ENCODE peak calls at places on chromosomes 11 and 22, in ten cellular contexts. V is endothelial cell, G is uterus, E is neural crest cell, J is coronary artery, I is prostate gland, D is nephron progenitor cell, L is WTC11, T is ovary, S is astrocyte of the cerebellum. K is an unnamed sample.

GRCh38 chr11:3989891-3990290 is 104.7 kb upstream of the RRM1 start:
- DNase-seq in G (no peak), L (no peak), J (no peak), I (no peak), V (no peak), S (no peak), T (no peak), D (no peak), E (no peak), K (no peak)

GRCh38 chr11:12827929-12828812 is 153.9 kb downstream of the TEAD1 start:
- DNase-seq in T (no peak), E (no peak), J (no peak), L (no peak), D (peak), G (no peak), I (peak), V (peak), S (peak), K (peak)

GRCh38 chr11:119337581-119338317 is 2.9 kb downstream of the C1QTNF5 start:
- DNase-seq in G (peak), E (no peak), T (no peak), S (peak), D (peak), L (peak), V (no peak), I (no peak), J (peak), K (peak)

GRCh38 chr11:58965246-58965985 is 26.1 kb downstream of the GLYATL1 start:
- DNase-seq in L (no peak), T (no peak), V (no peak), J (no peak), S (no peak), G (no peak), I (no peak), D (no peak), E (no peak), K (no peak)

GRCh38 chr22:33923660-33924246 is 3.5 kb upstream of the LARGE1 start:
- DNase-seq in E (peak), V (peak), S (peak), L (peak), G (peak), T (peak), J (no peak), D (peak), I (peak), K (peak)

GRCh38 chr11:130124096-130124495 is 35.5 kb upstream of the ST14 start:
- DNase-seq in E (no peak), V (no peak), D (no peak), L (no peak), G (peak), T (no peak), I (no peak), J (peak), S (peak), K (peak)

GRCh38 chr11:109425554-109425953 is 3.6 kb downstream of the C11orf87 start:
- DNase-seq in I (no peak), T (no peak), E (no peak), G (no peak), L (no peak), S (no peak), V (no peak), J (no peak), D (no peak), K (no peak)

GRCh38 chr11:21144556-21144955 is 475.2 kb downstream of the NELL1 start:
- DNase-seq in T (no peak), V (no peak), J (no peak), L (no peak), G (no peak), S (no peak), I (no peak), D (no peak), E (no peak), K (no peak)

GRCh38 chr11:31487848-31488247 is 21.6 kb downstream of the IMMP1L start:
- DNase-seq in E (peak), I (no peak), T (no peak), L (no peak), J (no peak), G (no peak), D (no peak), V (peak), S (peak), K (no peak)

GRCh38 chr11:57390535-57390934 is at the start of gene PRG2:
- DNase-seq in J (no peak), G (no peak), D (no peak), S (no peak), L (no peak), I (no peak), T (no peak), V (no peak), E (no peak), K (no peak)

GRCh38 chr11:74371269-74372039 is 26.8 kb downstream of the PGM2L1 start:
- DNase-seq in S (peak), D (no peak), I (no peak), J (no peak), T (no peak), V (no peak), E (no peak), G (no peak), L (no peak), K (no peak)

GRCh38 chr22:36852056-36852973 is 8.5 kb upstream of the NCF4 start:
- DNase-seq in D (no peak), G (no peak), S (no peak), I (no peak), V (no peak), T (no peak), L (no peak), E (no peak), J (no peak), K (no peak)

GRCh38 chr11:71931245-71931602 is 2.4 kb downstream of the RNF121 start:
- DNase-seq in I (no peak), S (no peak), J (no peak), V (no peak), G (no peak), L (no peak), T (no peak), D (no peak), E (no peak), K (no peak)

GRCh38 chr11:27469333-27469680 is 3.3 kb downstream of the LGR4 start:
- DNase-seq in V (no peak), S (no peak), T (no peak), I (no peak), D (peak), J (no peak), L (no peak), G (no peak), E (no peak), K (no peak)

GRCh38 chr11:106399075-106399500 is 321.6 kb downstream of the AASDHPPT start:
- DNase-seq in I (no peak), D (no peak), S (peak), L (no peak), J (peak), G (peak), V (no peak), T (peak), E (no peak), K (peak)

GRCh38 chr11:102664001-102664752 is 39.0 kb upstream of the MMP20 start:
- DNase-seq in S (no peak), I (no peak), V (peak), L (peak), J (no peak), E (no peak), D (no peak), T (no peak), G (no peak), K (no peak)

GRCh38 chr22:38935023-38935422 is 22.4 kb upstream of the APOBEC3A start:
- DNase-seq in S (no peak), E (no peak), T (no peak), I (peak), L (no peak), J (no peak), D (no peak), G (no peak), V (no peak), K (peak)

GRCh38 chr11:33835143-33835878 is 56.6 kb downstream of the LMO2 start:
- DNase-seq in J (no peak), I (no peak), D (no peak), T (no peak), G (peak), V (no peak), L (no peak), E (no peak), S (peak), K (no peak)
- TF ChIP-seq CTCF in J (no peak), I (no peak), D (no peak), T (peak), G (peak), V (no peak), L (no peak), E (peak), S (no peak), K (peak)

DNA sequence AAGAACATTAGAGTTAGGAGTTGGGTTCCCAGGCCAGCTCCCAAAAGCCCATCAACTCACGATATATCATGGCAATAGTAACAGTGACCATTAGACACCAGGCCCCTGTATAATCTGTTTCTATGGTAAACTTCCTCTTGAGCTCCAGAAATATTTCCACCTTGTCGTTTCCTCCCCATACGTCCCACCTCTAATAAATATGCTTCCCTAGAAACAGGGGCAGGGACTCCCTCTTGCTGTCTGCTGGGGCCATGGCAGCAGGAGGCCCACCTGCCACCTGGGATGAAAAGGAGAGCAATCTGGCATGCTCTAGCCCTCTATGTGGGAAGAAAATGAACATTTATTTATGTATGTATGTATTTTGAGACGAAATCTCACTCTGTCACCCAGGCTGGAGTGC is 32.2 kb upstream of the AMOTL1 start:
- DNase-seq in E (no peak), D (no peak), V (peak), S (no peak), T (no peak), I (no peak), G (no peak), L (no peak), J (no peak), K (no peak)
- TF ChIP-seq CTCF in E (no peak), D (no peak), V (peak), S (no peak), T (no peak), I (no peak), G (no peak), L (no peak), J (no peak), K (no peak)

GRCh38 chr11:46343520-46343919 is 3.7 kb upstream of the DGKZ start:
- DNase-seq in J (no peak), V (no peak), T (no peak), G (no peak), E (no peak), L (no peak), S (no peak), I (no peak), D (no peak), K (no peak)

GRCh38 chr11:46346886-46347636 is at the start of gene DGKZ:
- DNase-seq in J (peak), T (peak), E (peak), I (peak), V (peak), G (peak), S (peak), L (peak), D (peak), K (peak)

GRCh38 chr11:46347637-46348311 is 511 bp downstream of the DGKZ start:
- DNase-seq in L (no peak), D (no peak), J (no peak), G (no peak), I (no peak), S (no peak), V (no peak), T (peak), E (no peak), K (peak)

GRCh38 chr11:46345881-46346484 is 1.3 kb upstream of the DGKZ start:
- DNase-seq in I (no peak), S (no peak), T (no peak), D (no peak), G (no peak), E (no peak), J (no peak), V (no peak), L (no peak), K (no peak)

GRCh38 chr11:46345131-46345597 is 2.1 kb upstream of the DGKZ start:
- DNase-seq in J (no peak), I (peak), T (no peak), L (peak), G (peak), E (no peak), V (peak), S (no peak), D (no peak), K (peak)
- TF ChIP-seq CTCF in J (no peak), I (no peak), T (no peak), L (no peak), G (no peak), E (no peak), V (no peak), S (no peak), D (no peak), K (no peak)

GRCh38 chr11:66851251-66851620 is 5.6 kb upstream of the LRFN4 start:
- DNase-seq in L (no peak), J (no peak), V (no peak), S (no peak), D (no peak), E (no peak), T (no peak), G (no peak), I (no peak), K (no peak)

GRCh38 chr11:66850588-66851250 is 6.1 kb upstream of the LRFN4 start:
- DNase-seq in D (no peak), I (no peak), E (no peak), L (no peak), T (peak), G (peak), V (no peak), J (peak), S (no peak), K (peak)

GRCh38 chr11:66852466-66853241 is 4.2 kb upstream of the LRFN4 start:
- DNase-seq in J (no peak), E (no peak), V (no peak), G (no peak), I (no peak), T (peak), S (no peak), D (no peak), L (no peak), K (no peak)

GRCh38 chr11:66853242-66854229 is 3.3 kb upstream of the LRFN4 start:
- DNase-seq in G (no peak), D (no peak), S (no peak), V (no peak), I (no peak), T (peak), E (no peak), L (no peak), J (no peak), K (no peak)

GRCh38 chr11:66851698-66852465 is 5.0 kb upstream of the LRFN4 start:
- DNase-seq in D (no peak), T (peak), G (no peak), V (peak), E (no peak), S (no peak), J (no peak), I (no peak), L (peak), K (no peak)
- TF ChIP-seq CTCF in D (no peak), T (no peak), G (no peak), V (peak), E (peak), S (no peak), J (no peak), I (no peak), L (peak), K (no peak)

GRCh38 chr22:27201741-27202140 is 544.4 kb downstream of the MIAT start:
- DNase-seq in T (no peak), I (no peak), J (no peak), G (no peak), S (no peak), L (no peak), E (no peak), V (no peak), D (no peak), K (no peak)
- TF ChIP-seq CTCF in T (no peak), I (no peak), J (no peak), G (no peak), S (no peak), L (no peak), E (no peak), V (no peak), D (no peak), K (no peak)

GRCh38 chr11:91763331-91763730 is 461.3 kb upstream of the FAT3 start:
- DNase-seq in D (no peak), S (no peak), J (no peak), L (no peak), V (no peak), T (no peak), E (no peak), I (no peak), G (no peak), K (no peak)
- TF ChIP-seq CTCF in D (no peak), S (no peak), J (no peak), L (no peak), V (no peak), T (no peak), E (no peak), I (no peak), G (no peak), K (no peak)

DNA sequence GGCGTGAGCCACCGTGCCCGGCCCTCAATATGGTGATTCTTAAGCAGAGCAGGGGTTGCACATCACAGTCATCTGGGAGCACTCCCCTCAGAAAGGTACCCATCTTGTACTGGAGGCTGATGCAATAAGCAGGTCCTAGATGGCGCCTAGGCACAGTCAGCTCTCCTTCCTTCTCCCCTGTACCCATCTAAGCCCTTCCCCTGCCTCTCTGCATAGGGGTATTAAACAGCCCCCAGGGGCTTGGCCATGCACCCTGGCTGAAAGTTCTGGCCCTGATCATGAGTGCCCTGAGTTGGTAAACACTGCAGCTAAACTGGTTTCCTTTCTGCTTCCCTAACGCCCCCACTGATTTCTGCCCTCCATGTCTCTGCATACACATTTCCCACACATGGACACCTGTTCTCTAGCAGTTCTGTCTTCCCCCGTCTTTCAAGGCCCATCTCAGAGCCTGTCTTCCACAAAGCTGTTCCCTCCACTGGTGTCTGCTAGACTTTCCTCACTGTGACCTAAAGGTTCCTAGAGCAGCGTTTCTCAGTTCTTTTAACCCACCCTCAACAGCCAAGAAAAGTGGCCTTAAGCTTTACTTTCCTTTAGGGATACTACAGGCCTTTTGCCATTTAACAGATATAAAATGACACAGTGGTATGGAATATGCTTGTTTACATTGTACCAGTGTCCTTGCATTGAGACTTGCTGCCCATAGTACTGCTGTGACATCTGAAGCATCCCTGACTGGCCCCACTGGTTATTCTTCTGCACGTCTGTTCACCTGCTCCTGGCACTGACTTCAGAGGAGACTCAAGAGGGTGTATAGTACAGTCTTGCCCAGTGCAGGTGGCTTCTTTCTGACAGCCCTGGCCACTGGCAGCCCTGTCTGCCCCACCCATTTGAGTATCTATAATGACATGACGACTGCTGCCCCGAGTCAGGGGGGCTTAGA is 15.6 kb downstream of the UBE2L3 start:
- DNase-seq in I (peak), E (no peak), S (no peak), L (no peak), J (no peak), V (no peak), T (no peak), D (no peak), G (no peak), K (no peak)
- TF ChIP-seq CTCF in I (no peak), E (no peak), S (no peak), L (no peak), J (no peak), V (no peak), T (no peak), D (no peak), G (no peak), K (no peak)